ENCODE peak calls at places on chromosomes 5 and 9, in four cellular contexts. Z is NB4, X is HepG2, B is IMR-90. R is an unnamed sample.
A peak's percentile ranks its signal among the peaks of the same experiment; 100 is the strongest.

GRCh38 chr5:40834849-40835787 is at the start of gene RPL37:
- DNase-seq in Z (peak; percentile 99), X (peak; percentile 94), B (peak; percentile 97), R (peak; percentile 97)

GRCh38 chr5:138093036-138093435 is 9.2 kb downstream of the WNT8A start:
- DNase-seq in Z (no peak), X (no peak), B (no peak), R (no peak)

GRCh38 chr5:2610986-2611385 is 140.5 kb downstream of the IRX2 start:
- DNase-seq in Z (no peak), X (no peak), B (no peak), R (no peak)

GRCh38 chr5:158456756-158457155 is 597.8 kb upstream of the CLINT1 start:
- DNase-seq in Z (peak; percentile 49), X (peak; percentile 3), B (peak; percentile 94), R (peak; percentile 86)

GRCh38 chr5:141560141-141560540 is 58.7 kb downstream of the DIAPH1 start:
- DNase-seq in Z (no peak), X (no peak), B (no peak), R (no peak)

GRCh38 chr5:67805666-67806348 is 409.7 kb upstream of the PIK3R1 start:
- DNase-seq in Z (no peak), X (no peak), B (no peak), R (no peak)

GRCh38 chr5:125181955-125182354 is 435.5 kb upstream of the ZNF608 start:
- DNase-seq in Z (no peak), X (no peak), B (no peak), R (no peak)

GRCh38 chr9:77663754-77664153 is 15.6 kb upstream of the GNA14 start:
- DNase-seq in Z (no peak), X (no peak), B (peak; percentile 16), R (no peak)

GRCh38 chr5:131067596-131067995 is 97.5 kb downstream of the HINT1 start:
- DNase-seq in Z (peak; percentile 42), X (no peak), B (no peak), R (no peak)

GRCh38 chr5:33901176-33901575 is 9.4 kb upstream of the ADAMTS12 start:
- DNase-seq in Z (no peak), X (no peak), B (peak; percentile 79), R (no peak)

GRCh38 chr9:4573634-4574391 is 83.5 kb downstream of the SLC1A1 start:
- DNase-seq in Z (no peak), X (no peak), B (no peak), R (no peak)

GRCh38 chr5:146667633-146668032 is 151.6 kb upstream of the GPR151 start:
- DNase-seq in Z (no peak), X (no peak), B (peak; percentile 47), R (peak; percentile 3)

GRCh38 chr9:134858051-134858841 is 22.4 kb upstream of the FCN2 start:
- DNase-seq in Z (no peak), X (no peak), B (peak; percentile 38), R (peak; percentile 40)

GRCh38 chr5:116631147-116631546 is 56.5 kb upstream of the SEMA6A start:
- DNase-seq in Z (no peak), X (no peak), B (no peak), R (no peak)

GRCh38 chr5:74949976-74950375 is 83.8 kb upstream of the FAM169A start:
- DNase-seq in Z (no peak), X (no peak), B (no peak), R (peak; percentile 56)

GRCh38 chr5:177419045-177419444 is 7.4 kb upstream of the GRK6 start:
- DNase-seq in Z (no peak), X (no peak), B (peak; percentile 81), R (peak; percentile 46)

GRCh38 chr5:150641006-150641570 is 628 bp downstream of the SYNPO start:
- DNase-seq in Z (peak; percentile 46), X (peak; percentile 15), B (peak; percentile 77), R (peak; percentile 24)

GRCh38 chr5:40781843-40782409 is 16.2 kb downstream of the PRKAA1 start:
- DNase-seq in Z (no peak), X (no peak), B (peak; percentile 77), R (peak; percentile 43)

GRCh38 chr5:32711693-32712462 is 757 bp downstream of the NPR3 start:
- DNase-seq in Z (no peak), X (no peak), B (peak; percentile 49), R (peak; percentile 48)

GRCh38 chr9:6965566-6965965 is 207.8 kb downstream of the KDM4C start:
- DNase-seq in Z (no peak), X (no peak), B (no peak), R (no peak)

GRCh38 chr5:178590924-178591423 is 781 bp upstream of the COL23A1 start:
- DNase-seq in Z (no peak), X (no peak), B (peak; percentile 4), R (no peak)

GRCh38 chr9:4615251-4615650 is 46.8 kb upstream of the PLPP6 start:
- DNase-seq in Z (no peak), X (no peak), B (peak; percentile 64), R (peak; percentile 9)

GRCh38 chr5:5800801-5801761 is 378.6 kb downstream of the ICE1 start:
- DNase-seq in Z (no peak), X (no peak), B (no peak), R (no peak)

GRCh38 chr9:130825051-130825651 is 9.9 kb upstream of the ABL1 start:
- DNase-seq in Z (no peak), X (no peak), B (peak; percentile 84), R (peak; percentile 24)

GRCh38 chr5:71937906-71938698 is 169.2 kb upstream of the MAP1B start:
- DNase-seq in Z (no peak), X (no peak), B (no peak), R (no peak)

GRCh38 chr5:68245325-68245724 is 29.8 kb downstream of the PIK3R1 start:
- DNase-seq in Z (no peak), X (no peak), B (peak; percentile 43), R (peak; percentile 41)

GRCh38 chr5:169393907-169394306 is 93.0 kb upstream of the SLIT3 start:
- DNase-seq in Z (no peak), X (no peak), B (no peak), R (no peak)

GRCh38 chr9:70117835-70118319 is 74.2 kb downstream of the MAMDC2 start:
- DNase-seq in Z (no peak), X (peak; percentile 29), B (peak; percentile 74), R (peak; percentile 45)

GRCh38 chr5:140713562-140714094 is 13.4 kb downstream of the ZMAT2 start:
- DNase-seq in Z (no peak), X (no peak), B (no peak), R (no peak)

GRCh38 chr9:30065888-30066287 is 2318.6 kb upstream of the ACO1 start:
- DNase-seq in Z (peak; percentile 44), X (peak; percentile 6), B (no peak), R (peak; percentile 7)
- TF ChIP-seq CTCF in Z (peak; percentile 60), X (peak; percentile 39), B (no peak), R (peak; percentile 36)

DNA sequence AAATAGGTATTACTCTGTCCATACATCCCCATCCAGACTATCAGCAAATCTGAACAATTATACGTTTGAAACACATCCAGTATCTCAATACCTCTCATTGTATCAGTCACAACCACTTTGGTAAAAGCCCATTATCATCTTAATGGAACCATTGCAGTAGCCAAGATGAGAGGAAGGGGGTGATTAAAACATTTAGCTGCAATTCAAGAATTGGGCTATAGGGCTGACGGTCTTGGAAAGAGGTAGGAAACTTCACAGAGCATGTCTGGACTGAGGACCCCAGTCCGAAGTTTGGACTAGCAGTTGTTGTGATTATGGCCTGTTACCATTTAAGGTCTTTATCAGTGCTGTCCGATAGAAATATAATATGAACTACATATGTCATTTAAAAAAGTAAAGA is 8.6 kb downstream of the SLC12A2 start:
- DNase-seq in Z (no peak), X (no peak), B (no peak), R (no peak)
- TF ChIP-seq CTCF in Z (no peak), X (no peak), B (no peak), R (no peak)

DNA sequence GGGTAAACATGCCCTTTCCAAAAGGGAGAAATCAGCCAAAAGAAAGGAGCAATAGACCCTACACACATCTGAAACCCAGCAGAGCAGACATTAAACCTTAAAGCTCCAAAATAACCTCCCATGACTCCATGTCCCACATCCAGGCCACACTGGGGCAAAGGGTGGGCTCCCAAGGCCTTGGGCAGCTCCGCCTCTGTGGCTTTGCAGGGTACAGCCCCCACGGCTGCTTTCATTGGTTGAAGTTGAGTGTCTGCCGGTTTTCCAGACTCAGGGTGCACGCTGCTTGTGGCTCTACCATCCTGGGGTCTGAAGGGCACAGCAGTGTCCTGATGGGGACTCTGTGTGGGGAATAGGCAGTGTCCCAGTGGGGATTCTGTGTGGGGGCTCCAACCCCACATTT is 146.5 kb downstream of the ZDHHC21 start:
- DNase-seq in Z (no peak), X (no peak), B (no peak), R (no peak)
- TF ChIP-seq CTCF in Z (no peak), X (no peak), B (no peak), R (no peak)

GRCh38 chr5:76576468-76576867 is 46.7 kb downstream of the F2RL2 start:
- DNase-seq in Z (no peak), X (no peak), B (no peak), R (no peak)

GRCh38 chr5:76571595-76571994 is 51.6 kb downstream of the F2RL2 start:
- DNase-seq in Z (no peak), X (no peak), B (no peak), R (no peak)
- TF ChIP-seq CTCF in Z (no peak), X (no peak), B (no peak), R (peak; percentile 51)

GRCh38 chr9:79613145-79613544 is 41.4 kb downstream of the TLE4 start:
- DNase-seq in Z (peak; percentile 16), X (no peak), B (no peak), R (no peak)
- TF ChIP-seq CTCF in Z (no peak), X (no peak), B (no peak), R (no peak)

GRCh38 chr9:125407974-125408900 is 146.6 kb downstream of the GAPVD1 start:
- DNase-seq in Z (peak; percentile 77), X (peak; percentile 39), B (peak; percentile 56), R (peak; percentile 48)
- TF ChIP-seq CTCF in Z (peak; percentile 54), X (peak; percentile 96), B (peak; percentile 95), R (peak; percentile 98)

GRCh38 chr5:127947886-127948285 is 135.7 kb upstream of the SLC12A2 start:
- DNase-seq in Z (no peak), X (no peak), B (no peak), R (no peak)

GRCh38 chr5:127951791-127952190 is 131.8 kb upstream of the SLC12A2 start:
- DNase-seq in Z (no peak), X (no peak), B (no peak), R (no peak)

DNA sequence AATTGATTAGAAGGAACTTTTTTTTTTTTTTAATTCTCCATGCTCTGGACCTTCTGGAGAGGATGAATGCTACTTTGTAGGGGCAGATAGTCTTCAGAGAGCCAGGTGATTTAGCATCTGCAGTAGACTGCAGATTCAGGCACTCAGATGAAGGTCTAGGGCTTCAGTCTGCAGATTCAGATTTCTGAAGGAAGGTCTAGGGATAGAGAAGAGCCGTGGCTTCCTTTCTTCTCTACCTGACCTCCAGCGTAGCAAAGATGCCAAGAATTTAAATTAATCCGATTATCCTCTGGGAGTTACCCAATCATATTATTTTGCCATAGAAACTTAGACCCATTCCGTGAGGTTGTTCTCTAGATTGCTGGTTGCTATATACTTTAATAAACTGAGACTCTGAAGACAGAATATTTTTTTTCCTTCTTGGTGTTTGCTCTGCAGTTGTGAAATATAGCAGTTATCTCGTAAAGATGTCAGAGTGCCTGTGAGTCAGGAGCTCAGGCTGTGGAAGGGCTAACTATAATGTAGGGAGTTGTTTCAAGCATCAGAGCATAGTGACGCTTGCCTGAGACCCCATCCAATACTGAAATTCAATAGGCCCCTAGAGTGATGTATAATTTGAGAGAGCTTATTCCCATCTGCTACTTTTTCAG is 132.7 kb upstream of the SLC12A2 start:
- DNase-seq in Z (peak; percentile 49), X (no peak), B (peak; percentile 18), R (peak; percentile 9)
- TF ChIP-seq CTCF in Z (no peak), X (no peak), B (no peak), R (no peak)

R was measured in HFFc6.